ENCODE peak calls at places on chromosomes 16 and 17, in six cellular contexts. I is ovary; X is effector memory CD4-positive, alpha-beta T cell; Z is transverse colon; G is GM23338; H is BE2C. F is an unnamed sample.

GRCh38 chr16:56844056-56844455 is 21.0 kb upstream of the SLC12A3 start:
- DNase-seq in Z (no peak), H (no peak), I (no peak), G (no peak), X (no peak), F (no peak)

GRCh38 chr17:43367588-43368242 is 31.1 kb upstream of the ARL4D start:
- DNase-seq in I (peak; percentile 42), Z (no peak), X (no peak), G (peak; percentile 68), H (peak; percentile 39), F (no peak)

GRCh38 chr16:26186221-26186620 is 494.5 kb downstream of the HS3ST4 start:
- DNase-seq in Z (no peak), H (no peak), I (no peak), X (no peak), G (no peak), F (no peak)

GRCh38 chr16:892536-893255 is 78.1 kb downstream of the LMF1 start:
- DNase-seq in Z (no peak), I (no peak), G (no peak), H (no peak), X (no peak), F (no peak)

GRCh38 chr16:30941600-30942420 is 7.1 kb upstream of the ORAI3 start:
- DNase-seq in X (peak; percentile 38), I (peak; percentile 58), Z (peak; percentile 87), H (peak; percentile 78), G (peak; percentile 89), F (peak; percentile 90)

GRCh38 chr16:83631006-83631405 is 176.8 kb upstream of the HSBP1 start:
- DNase-seq in X (no peak), Z (no peak), H (no peak), I (no peak), G (no peak), F (no peak)

GRCh38 chr17:50955667-50956120 is 89.5 kb upstream of the TOB1 start:
- DNase-seq in I (no peak), Z (no peak), G (no peak), X (no peak), H (peak; percentile 89), F (no peak)

GRCh38 chr16:24488045-24488444 is 51.3 kb upstream of the RBBP6 start:
- DNase-seq in I (no peak), Z (no peak), X (no peak), H (no peak), G (no peak), F (no peak)

GRCh38 chr17:32206816-32207215 is 58.8 kb upstream of the RHBDL3 start:
- DNase-seq in X (no peak), Z (no peak), H (no peak), G (no peak), I (no peak), F (no peak)

GRCh38 chr17:43015579-43015978 is 6.6 kb downstream of the VAT1 start:
- DNase-seq in I (no peak), H (no peak), X (no peak), G (no peak), Z (no peak), F (peak; percentile 88)

GRCh38 chr16:69479806-69480205 is 55.4 kb downstream of the CYB5B start:
- DNase-seq in Z (no peak), H (no peak), G (no peak), X (no peak), I (no peak), F (no peak)

GRCh38 chr17:36823850-36824677 is 113.2 kb upstream of the LHX1 start:
- DNase-seq in G (no peak), I (no peak), Z (no peak), X (no peak), H (no peak), F (no peak)

GRCh38 chr16:1474047-1474446 is 781 bp downstream of the CLCN7 start:
- DNase-seq in H (no peak), X (no peak), Z (no peak), I (no peak), G (no peak), F (no peak)

GRCh38 chr17:2982854-2983636 is 80.4 kb downstream of the OR1D5 start:
- DNase-seq in X (no peak), I (peak; percentile 92), Z (peak; percentile 60), H (peak; percentile 81), G (no peak), F (no peak)

GRCh38 chr17:75133001-75133400 is 1.5 kb upstream of the NT5C start:
- DNase-seq in Z (no peak), I (no peak), G (no peak), X (no peak), H (no peak), F (peak; percentile 38)

GRCh38 chr17:77604301-77605031 is 354.0 kb upstream of the TNRC6C start:
- DNase-seq in G (no peak), X (no peak), H (no peak), I (no peak), Z (no peak), F (no peak)

GRCh38 chr17:83194189-83194565 is 114.8 kb downstream of the METRNL start:
- DNase-seq in H (no peak), I (no peak), Z (peak; percentile 7), X (no peak), G (no peak), F (peak; percentile 56)

GRCh38 chr17:63542942-63543821 is 7.1 kb upstream of the DCAF7 start:
- DNase-seq in I (no peak), X (no peak), H (no peak), G (peak; percentile 24), Z (peak; percentile 32), F (no peak)

GRCh38 chr16:68377667-68378420 is 67.0 kb downstream of the PRMT7 start:
- DNase-seq in I (no peak), H (peak; percentile 84), X (no peak), G (no peak), Z (no peak), F (no peak)

GRCh38 chr16:58280146-58280845 is 14.5 kb downstream of the PRSS54 start:
- DNase-seq in I (no peak), Z (no peak), G (no peak), X (no peak), H (no peak), F (no peak)

GRCh38 chr17:17661834-17662233 is 19.4 kb upstream of the RAI1 start:
- DNase-seq in H (peak; percentile 12), Z (no peak), I (no peak), X (no peak), G (peak; percentile 55), F (peak; percentile 20)

GRCh38 chr17:64073771-64074703 is 53.6 kb upstream of the ICAM2 start:
- DNase-seq in Z (no peak), I (no peak), G (no peak), H (no peak), X (no peak), F (no peak)

GRCh38 chr17:9443811-9444210 is 131.8 kb downstream of the STX8 start:
- DNase-seq in H (no peak), G (no peak), Z (no peak), I (no peak), X (no peak), F (no peak)

GRCh38 chr16:56950881-56951771 is 10.6 kb upstream of the CETP start:
- DNase-seq in G (peak; percentile 82), I (peak; percentile 39), H (peak; percentile 79), Z (peak; percentile 59), X (peak; percentile 10), F (no peak)

DNA sequence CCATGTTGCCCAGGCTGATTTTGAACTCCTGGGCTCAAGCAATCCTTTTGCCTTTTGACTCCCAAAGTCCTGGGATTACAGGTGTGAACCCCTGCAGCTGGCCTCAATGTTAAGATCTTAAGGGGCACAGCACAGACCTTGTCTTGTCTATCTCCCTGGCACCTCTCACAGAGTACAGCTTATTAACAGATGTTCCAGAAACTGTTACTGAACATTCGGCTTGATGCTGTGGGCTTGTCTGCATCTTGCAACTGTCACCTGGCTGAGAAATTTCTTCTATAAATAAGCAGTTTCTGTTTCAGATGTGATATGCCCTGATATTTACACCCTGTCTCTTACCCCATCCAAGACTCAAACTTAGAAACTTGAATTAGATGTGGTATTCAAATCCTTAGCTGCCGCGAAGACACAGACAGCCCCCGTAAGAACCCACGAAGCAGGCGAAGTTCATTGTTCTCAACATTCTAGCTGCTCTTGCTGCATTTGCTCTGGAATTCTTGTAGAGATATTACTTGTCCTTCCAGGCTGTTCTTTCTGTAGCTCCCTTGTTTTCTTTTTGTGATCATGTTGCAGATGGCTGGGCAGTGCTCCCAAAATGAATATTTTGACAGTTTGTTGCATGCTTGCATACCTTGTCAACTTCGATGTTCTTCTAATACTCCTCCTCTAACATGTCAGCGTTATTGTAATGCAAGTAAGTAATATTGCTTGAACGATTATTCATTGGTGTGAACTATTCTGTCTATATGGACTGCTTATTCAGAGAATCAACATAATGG is at the start of gene TNFRSF17:
- DNase-seq in I (no peak), X (no peak), G (no peak), Z (peak; percentile 13), H (no peak), F (peak; percentile 1)
- H3K4me3 ChIP-seq in I (no peak within 1 kb of the TSS), X (no peak within 1 kb of the TSS), G (no peak within 1 kb of the TSS), Z (no peak within 1 kb of the TSS), H (no peak within 1 kb of the TSS), F (no peak within 1 kb of the TSS)

GRCh38 chr16:84754353-84754856 is 54.6 kb downstream of the USP10 start:
- DNase-seq in Z (peak; percentile 71), H (peak; percentile 78), X (peak; percentile 27), G (peak; percentile 90), I (peak; percentile 50), F (no peak)
- H3K4me1 ChIP-seq in Z (peaks cover 6% of the 10 kb centered on the region), H (no peaks in the 10 kb centered on the region), X (peaks cover 43% of the 10 kb centered on the region), G (peaks cover 17% of the 10 kb centered on the region), I (peaks cover 23% of the 10 kb centered on the region), F (peaks cover 8% of the 10 kb centered on the region)

GRCh38 chr17:34843682-34844081 is 117.6 kb downstream of the CCT6B start:
- DNase-seq in I (no peak), H (no peak), G (no peak), Z (no peak), X (no peak), F (peak; percentile 15)
- H3K4me3 ChIP-seq in I (no peak overlapping the region), H (no peak overlapping the region), G (no peak overlapping the region), Z (no peak overlapping the region), X (peak overlapping the region; percentile 7), F (no peak overlapping the region)

GRCh38 chr17:7466644-7467341 is 12.6 kb downstream of the ZBTB4 start:
- DNase-seq in I (peak; percentile 75), Z (peak; percentile 45), X (no peak), G (no peak), H (no peak), F (peak; percentile 94)

GRCh38 chr17:7466318-7466643 is 13.2 kb downstream of the ZBTB4 start:
- DNase-seq in G (no peak), Z (no peak), I (no peak), H (no peak), X (no peak), F (no peak)

GRCh38 chr17:7468290-7468689 is 11.1 kb downstream of the ZBTB4 start:
- DNase-seq in X (no peak), G (no peak), I (no peak), H (no peak), Z (no peak), F (no peak)

GRCh38 chr17:7468814-7469438 is 10.5 kb downstream of the ZBTB4 start:
- DNase-seq in I (no peak), H (no peak), G (no peak), Z (no peak), X (no peak), F (peak; percentile 43)

DNA sequence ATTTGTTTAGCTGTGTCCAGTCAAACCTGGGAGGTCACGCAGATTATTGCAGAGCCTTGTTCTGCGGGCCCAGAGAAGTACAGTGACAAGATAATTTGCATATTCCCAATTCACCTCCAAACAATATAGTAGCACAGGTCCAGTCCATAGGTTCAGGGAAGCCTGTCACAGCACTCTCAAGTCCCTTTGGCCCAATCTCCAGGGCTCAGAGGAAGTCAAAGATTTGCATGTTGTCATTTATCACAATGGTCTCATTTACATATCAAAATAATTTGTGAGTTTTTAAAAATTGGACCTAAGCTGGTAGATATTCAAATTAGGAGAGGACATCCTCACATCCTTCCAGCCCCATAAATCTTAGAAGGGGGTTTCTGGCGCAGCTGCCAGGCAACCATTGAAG is 11.9 kb downstream of the ZBTB4 start:
- DNase-seq in G (no peak), H (no peak), I (no peak), X (no peak), Z (no peak), F (no peak)
- H3K4me1 ChIP-seq in G (peaks cover 4% of the 10 kb centered on the region), H (no peaks in the 10 kb centered on the region), I (peaks cover 6% of the 10 kb centered on the region), X (no peaks in the 10 kb centered on the region), Z (peaks cover 3% of the 10 kb centered on the region), F (peaks cover 6% of the 10 kb centered on the region)

F was measured in kidney.